ENCODE peak calls at places on chromosomes 16 and 17, in six cellular contexts. X, B, Y, P, F and A are unnamed samples.

GRCh38 chr17:73250851-73251640 is 10.6 kb downstream of the CPSF4L start:
- DNase-seq in Y (no peak), P (no peak), X (no peak), F (no peak), B (no peak), A (no peak)

GRCh38 chr16:51359141-51359960 is 208.3 kb upstream of the SALL1 start:
- DNase-seq in X (no peak), B (no peak), P (no peak), Y (peak; percentile 51), F (no peak), A (no peak)

GRCh38 chr17:63830904-63831491 is 3.5 kb upstream of the FTSJ3 start:
- DNase-seq in F (no peak), Y (no peak), X (no peak), P (no peak), B (no peak), A (no peak)

GRCh38 chr17:80104321-80104955 is 3.1 kb downstream of the GAA start:
- DNase-seq in F (no peak), B (peak; percentile 59), X (no peak), Y (no peak), P (no peak), A (no peak)

GRCh38 chr17:73268582-73269328 is 7.1 kb upstream of the CPSF4L start:
- DNase-seq in P (no peak), Y (no peak), X (no peak), F (no peak), B (no peak), A (no peak)

GRCh38 chr17:80605326-80606066 is 60.9 kb downstream of the RPTOR start:
- DNase-seq in X (no peak), Y (peak; percentile 50), F (no peak), P (peak; percentile 38), B (no peak), A (no peak)

GRCh38 chr16:13529193-13529982 is 390.6 kb upstream of the ERCC4 start:
- DNase-seq in B (no peak), F (no peak), X (no peak), Y (no peak), P (no peak), A (no peak)

GRCh38 chr17:34371405-34371804 is 8.4 kb upstream of the CCL1 start:
- DNase-seq in X (no peak), F (no peak), P (no peak), Y (no peak), B (no peak), A (no peak)

GRCh38 chr17:27622914-27623313 is 8.1 kb upstream of the LGALS9 start:
- DNase-seq in P (no peak), B (no peak), X (no peak), F (no peak), Y (no peak), A (no peak)

GRCh38 chr17:44912763-44913544 is 2.3 kb downstream of the GFAP start:
- DNase-seq in F (no peak), P (no peak), X (no peak), B (no peak), Y (no peak), A (no peak)

GRCh38 chr16:67114793-67115192 is 5.1 kb downstream of the PHAF1 start:
- DNase-seq in X (no peak), Y (peak; percentile 67), B (no peak), P (no peak), F (no peak), A (no peak)

GRCh38 chr16:76265434-76266045 is 11.7 kb upstream of the CNTNAP4 start:
- DNase-seq in F (no peak), B (peak; percentile 10), P (no peak), Y (no peak), X (no peak), A (no peak)

GRCh38 chr16:54936979-54937672 is 6.5 kb downstream of the IRX5 start:
- DNase-seq in Y (peak; percentile 82), X (no peak), B (no peak), F (no peak), P (no peak), A (no peak)

GRCh38 chr17:64496786-64497564 is at the start of gene POLG2:
- DNase-seq in P (peak; percentile 90), Y (peak; percentile 97), F (peak; percentile 63), B (peak; percentile 78), X (peak; percentile 88), A (peak; percentile 75)

GRCh38 chr17:38893113-38893512 is 23.3 kb downstream of the LASP1 start:
- DNase-seq in X (no peak), B (no peak), F (no peak), Y (no peak), P (no peak), A (no peak)

GRCh38 chr16:79751785-79752184 is 151.2 kb upstream of the MAF start:
- DNase-seq in Y (peak; percentile 75), F (no peak), X (no peak), B (no peak), P (no peak), A (no peak)

GRCh38 chr17:72754513-72754912 is 338.0 kb downstream of the SLC39A11 start:
- DNase-seq in P (no peak), B (no peak), X (no peak), F (no peak), Y (no peak), A (no peak)

GRCh38 chr17:78132086-78132676 is 1.6 kb downstream of the TMC8 start:
- DNase-seq in X (peak; percentile 63), B (no peak), P (no peak), F (no peak), Y (no peak), A (no peak)

GRCh38 chr16:593406-593805 is 3.5 kb downstream of the RAB40C start:
- DNase-seq in B (peak; percentile 85), Y (no peak), P (no peak), F (no peak), X (no peak), A (no peak)

GRCh38 chr16:11963706-11964105 is 1.3 kb upstream of the TNFRSF17 start:
- DNase-seq in X (no peak), B (no peak), P (no peak), Y (no peak), F (no peak), A (no peak)

GRCh38 chr17:59491353-59492090 is 73.9 kb upstream of the DHX40 start:
- DNase-seq in Y (no peak), F (no peak), P (no peak), B (no peak), X (no peak), A (no peak)

GRCh38 chr16:88754912-88755744 is 29.9 kb downstream of the PIEZO1 start:
- DNase-seq in Y (peak; percentile 70), B (no peak), P (no peak), X (no peak), F (no peak), A (no peak)

GRCh38 chr17:59769891-59770290 is 62.4 kb downstream of the VMP1 start:
- DNase-seq in P (no peak), F (no peak), X (no peak), Y (no peak), B (no peak), A (no peak)

GRCh38 chr16:57127836-57128235 is 35.5 kb downstream of the CPNE2 start:
- DNase-seq in F (no peak), P (no peak), Y (no peak), B (no peak), X (no peak), A (no peak)

GRCh38 chr17:35448214-35448898 is at the start of gene SLFN13:
- DNase-seq in Y (peak; percentile 75), X (peak; percentile 88), F (no peak), B (peak; percentile 66), P (peak; percentile 80), A (no peak)

GRCh38 chr17:44786551-44787081 is 27.8 kb downstream of the ADAM11 start:
- DNase-seq in Y (no peak), X (no peak), B (peak; percentile 29), P (no peak), F (no peak), A (no peak)

GRCh38 chr16:49986351-49987124 is 38.5 kb upstream of the CNEP1R1 start:
- DNase-seq in Y (peak; percentile 85), B (peak; percentile 5), F (peak; percentile 30), X (no peak), P (no peak), A (peak; percentile 72)

GRCh38 chr17:11935734-11936406 is 61.4 kb downstream of the ZNF18 start:
- DNase-seq in F (no peak), Y (peak; percentile 16), P (no peak), B (no peak), X (no peak), A (peak; percentile 20)

GRCh38 chr16:70250748-70251650 is 741 bp downstream of the EXOSC6 start:
- DNase-seq in Y (peak; percentile 72), X (peak; percentile 12), P (no peak), F (no peak), B (no peak), A (no peak)

GRCh38 chr16:53509906-53510703 is 7.1 kb upstream of the AKTIP start:
- DNase-seq in F (no peak), P (no peak), Y (peak; percentile 86), X (no peak), B (no peak), A (peak; percentile 40)

GRCh38 chr16:64773638-64774037 is 348.2 kb downstream of the CDH11 start:
- DNase-seq in F (no peak), Y (no peak), P (no peak), X (no peak), B (no peak), A (no peak)

GRCh38 chr16:12288537-12289174 is 312.1 kb downstream of the SNX29 start:
- DNase-seq in Y (no peak), B (peak; percentile 42), X (no peak), F (no peak), P (no peak), A (no peak)

GRCh38 chr17:8894189-8894611 is 26.7 kb upstream of the PIK3R6 start:
- DNase-seq in F (no peak), Y (no peak), P (no peak), X (no peak), B (no peak), A (no peak)

GRCh38 chr17:47324224-47325020 is 667 bp downstream of the EFCAB13 start:
- DNase-seq in F (no peak), Y (peak; percentile 39), P (no peak), X (peak; percentile 59), B (peak; percentile 12), A (no peak)

GRCh38 chr17:70906808-70907207 is 737.5 kb downstream of the KCNJ2 start:
- DNase-seq in P (no peak), F (no peak), B (no peak), Y (peak; percentile 60), X (no peak), A (no peak)